ENCODE peak calls at places on chromosome 3, in seven cellular contexts. T, Y, Z, W, X, R and S are unnamed samples.

GRCh38 chr3:2172561-2173171 is 74.0 kb downstream of the CNTN4 start:
- DNase-seq in T (no peak), Y (no peak), Z (no peak), W (no peak), X (no peak), R (no peak), S (no peak)

GRCh38 chr3:23183731-23184130 is 19.4 kb upstream of the UBE2E2 start:
- DNase-seq in T (peak), Y (no peak), Z (peak), W (no peak), X (peak), R (no peak), S (peak)

GRCh38 chr3:183822631-183823030 is 2.7 kb downstream of the MAP6D1 start:
- DNase-seq in T (no peak), Y (no peak), Z (no peak), W (no peak), X (no peak), R (no peak), S (no peak)

GRCh38 chr3:132222868-132223538 is 94.2 kb upstream of the ACP3 start:
- DNase-seq in T (peak), Y (no peak), Z (no peak), W (no peak), X (no peak), R (no peak), S (no peak)

GRCh38 chr3:48678056-48678455 is 7.7 kb downstream of the NCKIPSD start:
- DNase-seq in T (no peak), Y (no peak), Z (no peak), W (no peak), X (no peak), R (no peak), S (no peak)

GRCh38 chr3:182618085-182618732 is 175.1 kb upstream of the ATP11B start:
- DNase-seq in T (peak), Y (no peak), Z (peak), W (no peak), X (peak), R (no peak), S (peak)

GRCh38 chr3:100189444-100189964 is 71.3 kb upstream of the TBC1D23 start:
- DNase-seq in T (no peak), Y (no peak), Z (no peak), W (no peak), X (no peak), R (no peak), S (no peak)

GRCh38 chr3:147816770-147817169 is 407.6 kb downstream of the ZIC1 start:
- DNase-seq in T (peak), Y (no peak), Z (peak), W (no peak), X (no peak), R (no peak), S (peak)

GRCh38 chr3:129015388-129016105 is 14.4 kb downstream of the EFCC1 start:
- DNase-seq in T (no peak), Y (no peak), Z (no peak), W (no peak), X (peak), R (peak), S (peak)

GRCh38 chr3:160841455-160841854 is 85.4 kb downstream of the PPM1L start:
- DNase-seq in T (no peak), Y (no peak), Z (no peak), W (no peak), X (no peak), R (no peak), S (no peak)

GRCh38 chr3:76943058-76943457 is 96.8 kb upstream of the ROBO2 start:
- DNase-seq in T (peak), Y (no peak), Z (no peak), W (no peak), X (no peak), R (no peak), S (no peak)

GRCh38 chr3:46908294-46908985 is 30.9 kb downstream of the PTH1R start:
- DNase-seq in T (no peak), Y (no peak), Z (no peak), W (no peak), X (no peak), R (no peak), S (no peak)

GRCh38 chr3:22923686-22924085 is 279.4 kb upstream of the UBE2E2 start:
- DNase-seq in T (no peak), Y (no peak), Z (peak), W (no peak), X (no peak), R (no peak), S (no peak)

GRCh38 chr3:193829781-193830180 is 236.8 kb downstream of the OPA1 start:
- DNase-seq in T (peak), Y (no peak), Z (peak), W (no peak), X (no peak), R (no peak), S (peak)